ENCODE peak calls at places on chromosomes 1 and 21, in ten cellular contexts. B is lung; M is RWPE1; E is activated gamma-delta T cell; R is astrocyte of the spinal cord; T is HS-5; O is stimulated activated effector memory CD8-positive, alpha-beta T cell treated with anti-CD3 and anti-CD28 coated beads, Interleukin-12 subunit alpha, Interleukin-12 subunit beta, amount 100 ng/mL, for 72 hours; J is ACHN; D is transverse colon; S is ELR. Q is an unnamed sample.

GRCh38 chr1:179228783-179229213 is 679 bp downstream of the ABL2 start:
- DNase-seq in B (peak), M (peak), E (peak), R (peak), T (no peak), O (peak), J (peak), D (peak), S (peak), Q (no peak)

GRCh38 chr1:203133969-203134725 is 6.6 kb downstream of the ADORA1 start:
- DNase-seq in B (peak), M (no peak), E (no peak), R (no peak), T (no peak), O (no peak), J (peak), D (peak), S (no peak), Q (no peak)

GRCh38 chr1:83845437-83846071 is 153.4 kb downstream of the TTLL7 start:
- DNase-seq in B (no peak), M (no peak), E (no peak), R (no peak), T (no peak), O (no peak), J (no peak), D (no peak), S (no peak), Q (no peak)

GRCh38 chr1:162056043-162056442 is 13.4 kb upstream of the NOS1AP start:
- DNase-seq in B (peak), M (peak), E (no peak), R (peak), T (no peak), O (peak), J (peak), D (peak), S (peak), Q (no peak)

GRCh38 chr1:59215766-59216291 is 81.1 kb upstream of the FGGY start:
- DNase-seq in B (no peak), M (no peak), E (no peak), R (no peak), T (no peak), O (no peak), J (no peak), D (no peak), S (peak), Q (no peak)

GRCh38 chr1:227729144-227729880 is 5.8 kb downstream of the JMJD4 start:
- DNase-seq in B (no peak), M (no peak), E (no peak), R (no peak), T (no peak), O (no peak), J (no peak), D (no peak), S (no peak), Q (no peak)

GRCh38 chr1:154241703-154242352 is 21.1 kb downstream of the UBAP2L start:
- DNase-seq in B (no peak), M (no peak), E (no peak), R (no peak), T (no peak), O (no peak), J (no peak), D (no peak), S (no peak), Q (no peak)

GRCh38 chr1:10638559-10639300 is 157.7 kb downstream of the CASZ1 start:
- DNase-seq in B (no peak), M (no peak), E (no peak), R (no peak), T (no peak), O (no peak), J (no peak), D (no peak), S (no peak), Q (no peak)

GRCh38 chr1:157193702-157194391 is 55.7 kb upstream of the ETV3 start:
- DNase-seq in B (peak), M (peak), E (no peak), R (peak), T (peak), O (peak), J (peak), D (peak), S (peak), Q (peak)

GRCh38 chr1:117821782-117822447 is 107.5 kb downstream of the GDAP2 start:
- DNase-seq in B (no peak), M (peak), E (no peak), R (peak), T (peak), O (no peak), J (peak), D (peak), S (peak), Q (peak)

GRCh38 chr1:98371767-98372166 is 289.8 kb upstream of the SNX7 start:
- DNase-seq in B (no peak), M (no peak), E (no peak), R (no peak), T (no peak), O (no peak), J (no peak), D (no peak), S (no peak), Q (no peak)

GRCh38 chr1:209485759-209486158 is 97.8 kb upstream of the CAMK1G start:
- DNase-seq in B (no peak), M (no peak), E (no peak), R (no peak), T (no peak), O (no peak), J (no peak), D (no peak), S (no peak), Q (no peak)

GRCh38 chr1:81021134-81021533 is 779.6 kb upstream of the ADGRL2 start:
- DNase-seq in B (no peak), M (no peak), E (no peak), R (no peak), T (no peak), O (no peak), J (no peak), D (no peak), S (no peak), Q (no peak)

GRCh38 chr1:220876511-220877347 is 2.5 kb upstream of the HLX start:
- DNase-seq in B (no peak), M (no peak), E (no peak), R (peak), T (no peak), O (no peak), J (no peak), D (no peak), S (no peak), Q (no peak)

GRCh38 chr21:46431884-46432488 is 26.7 kb upstream of the DIP2A start:
- DNase-seq in B (no peak), M (no peak), E (no peak), R (no peak), T (no peak), O (no peak), J (no peak), D (no peak), S (no peak), Q (no peak)

GRCh38 chr1:176932114-176933104 is 232.1 kb downstream of the ASTN1 start:
- DNase-seq in B (no peak), M (no peak), E (no peak), R (no peak), T (no peak), O (no peak), J (no peak), D (no peak), S (no peak), Q (no peak)

GRCh38 chr1:26225033-26225831 is 8.8 kb upstream of the CEP85 start:
- DNase-seq in B (peak), M (no peak), E (peak), R (peak), T (no peak), O (peak), J (peak), D (peak), S (peak), Q (no peak)

GRCh38 chr1:92291372-92291999 is 7.3 kb downstream of the GLMN start:
- DNase-seq in B (no peak), M (peak), E (no peak), R (peak), T (no peak), O (no peak), J (peak), D (no peak), S (peak), Q (no peak)

GRCh38 chr1:107643766-107644165 is 321.2 kb downstream of the VAV3 start:
- DNase-seq in B (no peak), M (no peak), E (no peak), R (no peak), T (no peak), O (no peak), J (no peak), D (no peak), S (no peak), Q (no peak)

GRCh38 chr1:55010887-55011217 is 12.1 kb downstream of the BSND start:
- DNase-seq in B (no peak), M (no peak), E (no peak), R (no peak), T (no peak), O (no peak), J (no peak), D (no peak), S (no peak), Q (no peak)